ENCODE peak calls at places on chromosomes 5 and 9, in nine cellular contexts. K is small intestine; D is activated CD4-positive, CD25-positive, alpha-beta regulatory T cell; R is erythroblast; S is KBM-7; P is ecto neural progenitor cell; G is cardiac fibroblast; O is MCF 10A; Q is T-helper 2 cell. E is an unnamed sample.

GRCh38 chr5:79590395-79590999 is 21.7 kb upstream of the TENT2 start:
- DNase-seq in P (no peak), O (no peak), G (no peak), S (peak; percentile 51), R (no peak), Q (no peak), D (no peak), K (no peak), E (no peak)

GRCh38 chr9:18703086-18703750 is 229.3 kb downstream of the ADAMTSL1 start:
- DNase-seq in K (no peak), P (no peak), S (no peak), R (no peak), Q (no peak), O (no peak), D (no peak), G (peak; percentile 56), E (no peak)

GRCh38 chr5:146071171-146071570 is 34.2 kb downstream of the PLAC8L1 start:
- DNase-seq in S (no peak), G (no peak), D (no peak), P (no peak), O (no peak), R (no peak), K (no peak), Q (no peak), E (no peak)

GRCh38 chr9:104961238-104961637 is 33.3 kb upstream of the ABCA1 start:
- DNase-seq in R (peak; percentile 94), O (peak; percentile 95), S (peak; percentile 59), G (peak; percentile 44), Q (peak; percentile 9), P (no peak), K (peak; percentile 59), D (no peak), E (peak; percentile 60)

GRCh38 chr5:167296680-167297079 is 994.8 kb upstream of the WWC1 start:
- DNase-seq in Q (no peak), D (no peak), R (no peak), K (peak; percentile 71), O (peak; percentile 21), S (no peak), P (no peak), G (no peak), E (peak; percentile 24)

GRCh38 chr5:57939771-57940170 is 457.2 kb upstream of the ACTBL2 start:
- DNase-seq in Q (no peak), G (no peak), R (no peak), K (no peak), S (no peak), O (no peak), D (no peak), P (no peak), E (no peak)

GRCh38 chr9:89723696-89724095 is 118.9 kb downstream of the GADD45G start:
- DNase-seq in O (no peak), S (no peak), K (no peak), P (no peak), D (no peak), Q (no peak), R (no peak), G (no peak), E (no peak)

GRCh38 chr5:543755-544674 is 19.8 kb upstream of the SLC9A3 start:
- DNase-seq in S (peak; percentile 96), K (peak; percentile 42), R (no peak), D (no peak), O (no peak), G (no peak), P (no peak), Q (peak; percentile 5), E (no peak)

GRCh38 chr9:73133921-73134407 is 17.7 kb upstream of the ANXA1 start:
- DNase-seq in O (peak; percentile 93), K (peak; percentile 39), S (no peak), Q (no peak), P (no peak), R (peak; percentile 64), G (peak; percentile 54), D (no peak), E (no peak)

GRCh38 chr5:137617806-137618205 is 118.1 kb downstream of the KLHL3 start:
- DNase-seq in D (no peak), O (peak; percentile 23), K (no peak), P (no peak), Q (no peak), S (no peak), R (no peak), G (peak; percentile 16), E (no peak)

GRCh38 chr9:114308361-114308950 is 14.4 kb upstream of the ORM1 start:
- DNase-seq in D (no peak), G (no peak), K (no peak), S (no peak), O (no peak), R (no peak), P (peak; percentile 27), Q (no peak), E (no peak)

GRCh38 chr9:136820947-136821332 is 13.2 kb downstream of the RABL6 start:
- DNase-seq in O (no peak), S (no peak), R (no peak), K (no peak), G (peak; percentile 29), Q (no peak), D (no peak), P (no peak), E (peak; percentile 25)

GRCh38 chr5:59893436-59894227 is at the start of gene PDE4D:
- DNase-seq in R (no peak), Q (no peak), G (peak; percentile 63), P (peak; percentile 91), D (no peak), O (peak; percentile 34), K (peak; percentile 41), S (peak; percentile 72), E (peak; percentile 90)

GRCh38 chr9:117704024-117704575 is at the start of gene TLR4:
- DNase-seq in D (no peak), S (peak; percentile 86), R (no peak), K (peak; percentile 66), O (peak; percentile 84), P (no peak), Q (no peak), G (peak; percentile 88), E (no peak)

GRCh38 chr9:125549465-125550215 is 157.4 kb downstream of the MAPKAP1 start:
- DNase-seq in P (no peak), D (no peak), K (no peak), O (no peak), G (peak; percentile 63), R (no peak), Q (no peak), S (no peak), E (no peak)

GRCh38 chr5:133460172-133460758 is 152.1 kb downstream of the FSTL4 start:
- DNase-seq in O (peak; percentile 62), P (peak; percentile 77), G (peak; percentile 9), Q (no peak), S (peak; percentile 19), K (peak; percentile 8), R (peak; percentile 62), D (no peak), E (peak; percentile 65)

GRCh38 chr9:125586173-125586512 is 120.9 kb downstream of the MAPKAP1 start:
- DNase-seq in O (no peak), S (peak; percentile 38), R (no peak), Q (no peak), G (no peak), K (peak; percentile 45), P (no peak), D (no peak), E (no peak)

GRCh38 chr9:134502261-134503211 is 139.1 kb upstream of the COL5A1 start:
- DNase-seq in Q (no peak), P (peak; percentile 47), S (no peak), R (no peak), G (peak; percentile 99), O (peak; percentile 94), D (no peak), K (no peak), E (peak; percentile 84)

GRCh38 chr5:88984040-88984439 is 101.1 kb upstream of the MEF2C start:
- DNase-seq in Q (no peak), G (no peak), K (no peak), R (no peak), D (no peak), S (no peak), O (no peak), P (no peak), E (no peak)

GRCh38 chr5:113663879-113664278 is 150.4 kb downstream of the YTHDC2 start:
- DNase-seq in Q (peak; percentile 6), G (peak; percentile 62), P (no peak), R (peak; percentile 51), D (no peak), K (peak; percentile 15), O (peak; percentile 79), S (peak; percentile 19), E (peak; percentile 75)

GRCh38 chr9:89593776-89594427 is 10.9 kb upstream of the GADD45G start:
- DNase-seq in Q (peak; percentile 51), D (peak; percentile 27), S (peak; percentile 60), K (peak; percentile 73), R (peak; percentile 62), O (peak; percentile 62), G (peak; percentile 32), P (peak; percentile 85), E (peak; percentile 91)

E was measured in ELF-1.